ENCODE peak calls at places on chromosomes 3 and 15, in four cellular contexts. One of them, this sample, is unnamed.

GRCh38 chr3:53160660-53161344 is at the start of gene PRKCD:
- DNase-seq in K562: peak
- DNase-seq in HepG2: peak
- DNase-seq in A549: peak
- DNase-seq in this sample: peak

GRCh38 chr3:116618138-116618537 is 91.4 kb upstream of the TUSC7 start:
- DNase-seq in HepG2: peak
- DNase-seq in A549: no peak
- DNase-seq in K562: no peak
- DNase-seq in this sample: no peak

GRCh38 chr3:155766206-155766605 is 21.3 kb upstream of the PLCH1 start:
- DNase-seq in K562: no peak
- DNase-seq in HepG2: no peak
- DNase-seq in A549: no peak
- DNase-seq in this sample: no peak

GRCh38 chr3:66828303-66828702 is 169.8 kb upstream of the KBTBD8 start:
- DNase-seq in K562: no peak
- DNase-seq in HepG2: no peak
- DNase-seq in A549: no peak
- DNase-seq in this sample: no peak

GRCh38 chr3:140406655-140407054 is 271.2 kb upstream of the TRIM42 start:
- DNase-seq in A549: no peak
- DNase-seq in HepG2: no peak
- DNase-seq in K562: no peak
- DNase-seq in this sample: no peak

GRCh38 chr15:101009176-101009575 is 90.0 kb downstream of the LRRK1 start:
- DNase-seq in A549: no peak
- DNase-seq in K562: no peak
- DNase-seq in HepG2: no peak
- DNase-seq in this sample: no peak

GRCh38 chr15:48796930-48797329 is 13.9 kb downstream of the CEP152 start:
- DNase-seq in K562: no peak
- DNase-seq in HepG2: no peak
- DNase-seq in A549: no peak
- DNase-seq in this sample: no peak

GRCh38 chr15:86328658-86329057 is 249.0 kb downstream of the AGBL1 start:
- DNase-seq in A549: no peak
- DNase-seq in K562: no peak
- DNase-seq in HepG2: no peak
- DNase-seq in this sample: no peak

GRCh38 chr15:29688981-29689723 is 133.1 kb downstream of the TJP1 start:
- DNase-seq in HepG2: no peak
- DNase-seq in K562: no peak
- DNase-seq in A549: no peak
- DNase-seq in this sample: no peak

GRCh38 chr3:141431411-141432378 is 55.1 kb upstream of the RASA2 start:
- DNase-seq in HepG2: peak
- DNase-seq in K562: no peak
- DNase-seq in A549: no peak
- DNase-seq in this sample: no peak

GRCh38 chr3:158912188-158912587 is 110.3 kb downstream of the MFSD1 start:
- DNase-seq in A549: no peak
- DNase-seq in HepG2: peak
- DNase-seq in K562: peak
- DNase-seq in this sample: no peak

GRCh38 chr3:158091526-158091925 is 14.7 kb downstream of the SHOX2 start:
- DNase-seq in K562: peak
- DNase-seq in HepG2: peak
- DNase-seq in A549: peak
- DNase-seq in this sample: no peak

GRCh38 chr15:94229591-94230365 is 1.6 kb upstream of the MCTP2 start:
- DNase-seq in K562: no peak
- DNase-seq in HepG2: no peak
- DNase-seq in A549: no peak
- DNase-seq in this sample: no peak

GRCh38 chr3:66464512-66464894 is 36.3 kb downstream of the LRIG1 start:
- DNase-seq in A549: no peak
- DNase-seq in HepG2: no peak
- DNase-seq in K562: no peak
- DNase-seq in this sample: no peak

GRCh38 chr15:40429068-40429707 is 11.6 kb upstream of the BAHD1 start:
- DNase-seq in K562: no peak
- DNase-seq in HepG2: no peak
- DNase-seq in A549: no peak
- DNase-seq in this sample: no peak

GRCh38 chr3:120088622-120089021 is 5.6 kb downstream of the GSK3B start:
- DNase-seq in HepG2: no peak
- DNase-seq in A549: no peak
- DNase-seq in K562: no peak
- DNase-seq in this sample: no peak

DNA sequence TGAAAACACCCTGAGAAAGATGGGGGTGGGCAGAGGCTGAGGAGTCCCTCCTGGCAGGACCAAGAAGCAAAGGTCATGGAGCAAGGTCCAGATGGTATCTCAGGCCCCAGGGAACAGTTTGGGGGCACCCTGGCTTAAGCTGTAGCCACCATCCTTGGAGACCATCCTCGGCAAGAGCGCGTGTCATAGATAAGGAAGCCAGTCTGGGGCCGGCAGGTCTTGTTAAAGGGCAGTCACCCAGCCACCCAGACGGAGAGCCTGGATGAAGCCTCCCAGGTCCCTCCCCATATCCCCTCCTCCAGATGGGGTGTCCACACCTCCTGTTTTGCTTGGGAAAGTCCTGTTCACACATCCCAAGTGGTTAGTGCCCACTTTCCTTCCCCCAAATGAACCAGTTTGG is 191.1 kb downstream of the KLF13 start:
- DNase-seq in A549: no peak
- DNase-seq in K562: no peak
- DNase-seq in HepG2: no peak
- DNase-seq in this sample: no peak
- TF ChIP-seq JUN in A549: no peak
- TF ChIP-seq JUN in K562: no peak
- TF ChIP-seq JUN in HepG2: no peak
- TF ChIP-seq JUN in this sample: no peak

DNA sequence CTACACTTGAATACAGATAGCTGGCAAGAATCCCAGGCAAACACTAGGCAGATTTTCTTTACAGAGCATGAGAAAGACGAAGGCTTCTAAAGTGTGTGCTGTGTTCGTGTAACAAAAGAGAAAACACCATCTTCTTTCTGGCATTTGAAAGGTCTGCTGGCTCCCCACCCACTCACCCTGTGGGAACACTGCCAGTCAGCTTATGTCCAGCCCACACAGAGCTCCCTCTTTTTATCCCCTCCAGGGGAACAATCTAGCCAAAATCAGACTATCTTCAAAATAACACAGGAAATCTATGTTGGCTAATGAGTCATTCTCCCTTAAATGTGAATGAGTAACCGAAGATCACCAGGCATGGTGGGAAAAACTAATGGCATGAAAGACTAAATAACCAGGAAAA is 45.6 kb upstream of the PAQR5 start:
- DNase-seq in K562: no peak
- DNase-seq in HepG2: no peak
- DNase-seq in A549: peak
- DNase-seq in this sample: no peak
- TF ChIP-seq ESRRA in K562: no peak
- TF ChIP-seq ESRRA in HepG2: no peak
- TF ChIP-seq ESRRA in A549: no peak
- TF ChIP-seq ESRRA in this sample: no peak

DNA sequence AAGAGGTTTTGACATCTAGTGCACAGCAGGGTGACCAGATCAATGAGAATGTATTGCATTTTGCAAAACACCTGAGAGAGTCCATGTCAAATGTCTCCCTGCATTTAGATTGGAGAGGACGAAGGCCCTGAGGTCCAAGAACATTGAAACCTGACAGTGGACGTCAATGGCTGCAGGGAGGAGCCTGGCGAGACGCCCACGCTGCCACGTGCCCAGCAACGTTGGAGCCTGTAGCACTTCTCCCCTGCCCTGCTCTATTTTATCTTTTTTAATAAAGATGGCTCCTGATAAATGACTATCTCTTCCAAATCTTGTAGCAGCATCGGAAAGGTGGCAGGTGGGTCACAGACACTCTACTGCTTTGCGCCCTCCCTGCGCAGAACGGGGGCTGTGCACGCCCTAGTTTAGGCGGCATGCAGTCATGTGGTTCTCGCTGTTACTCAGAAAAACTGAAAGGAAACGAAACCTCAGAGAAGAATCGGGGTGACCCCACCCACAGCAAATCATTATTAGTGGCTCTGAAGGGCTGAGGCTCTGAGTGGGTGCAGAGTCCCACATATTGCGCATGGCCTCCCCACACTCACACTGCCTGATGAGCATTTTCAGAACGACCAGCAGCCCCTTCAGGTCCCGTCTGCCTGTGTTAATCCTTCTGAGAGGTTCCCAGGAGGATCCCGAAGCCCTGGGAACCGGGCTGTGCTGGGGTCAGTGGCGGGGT is 62.5 kb upstream of the TAMM41 start:
- DNase-seq in HepG2: no peak
- DNase-seq in A549: no peak
- DNase-seq in K562: no peak
- DNase-seq in this sample: no peak
- TF ChIP-seq JUN in HepG2: no peak
- TF ChIP-seq JUN in A549: no peak
- TF ChIP-seq JUN in K562: no peak
- TF ChIP-seq JUN in this sample: no peak

GRCh38 chr3:123869165-123869564 is 15.0 kb downstream of the MYLK start:
- DNase-seq in HepG2: no peak
- DNase-seq in A549: no peak
- DNase-seq in K562: no peak
- DNase-seq in this sample: no peak
- TF ChIP-seq ESRRA in HepG2: no peak
- TF ChIP-seq ESRRA in A549: no peak
- TF ChIP-seq ESRRA in K562: no peak
- TF ChIP-seq ESRRA in this sample: no peak

GRCh38 chr3:55882006-55882405 is 394.9 kb upstream of the WNT5A start:
- DNase-seq in HepG2: no peak
- DNase-seq in A549: no peak
- DNase-seq in K562: no peak
- DNase-seq in this sample: no peak

GRCh38 chr3:55888282-55888855 is 401.3 kb upstream of the WNT5A start:
- DNase-seq in K562: no peak
- DNase-seq in HepG2: no peak
- DNase-seq in A549: no peak
- DNase-seq in this sample: no peak

GRCh38 chr3:55884066-55884465 is 397.0 kb upstream of the WNT5A start:
- DNase-seq in K562: no peak
- DNase-seq in HepG2: no peak
- DNase-seq in A549: no peak
- DNase-seq in this sample: no peak

GRCh38 chr3:55884491-55885285 is 397.6 kb upstream of the WNT5A start:
- DNase-seq in A549: no peak
- DNase-seq in K562: no peak
- DNase-seq in HepG2: no peak
- DNase-seq in this sample: no peak

GRCh38 chr3:55885721-55886120 is 398.6 kb upstream of the WNT5A start:
- DNase-seq in A549: no peak
- DNase-seq in K562: no peak
- DNase-seq in HepG2: no peak
- DNase-seq in this sample: no peak
- TF ChIP-seq JUN in A549: no peak
- TF ChIP-seq JUN in K562: no peak
- TF ChIP-seq JUN in HepG2: no peak
- TF ChIP-seq JUN in this sample: no peak